ENCODE peak calls at places on chromosomes 13 and 19, in seven cellular contexts. H is SK-N-SH, U is K562, P is HepG2, E is T47D, M is H1, V is GM12878. S is an unnamed sample.

GRCh38 chr13:24083141-24083540 is 77.4 kb upstream of the SPATA13 start:
- DNase-seq in H (no peak), U (no peak), P (no peak), E (no peak), M (no peak), V (no peak), S (no peak)

GRCh38 chr13:114227528-114227927 is 7.2 kb upstream of the CDC16 start:
- DNase-seq in H (no peak), U (no peak), P (no peak), E (no peak), M (no peak), V (no peak), S (no peak)

GRCh38 chr13:41356788-41357187 is 45.7 kb downstream of the NAA16 start:
- DNase-seq in H (no peak), U (no peak), P (no peak), E (no peak), M (no peak), V (no peak), S (no peak)

GRCh38 chr19:35935911-35936737 is at the start of gene LRFN3:
- DNase-seq in H (peak), U (peak), P (peak), E (peak), M (peak), V (no peak), S (peak)

GRCh38 chr19:6393074-6393981 is at the start of gene GTF2F1:
- DNase-seq in H (peak), U (peak), P (peak), E (peak), M (peak), V (peak), S (peak)

GRCh38 chr13:46571189-46571901 is 18.4 kb downstream of the LRCH1 start:
- DNase-seq in H (no peak), U (no peak), P (peak), E (no peak), M (no peak), V (no peak), S (no peak)

GRCh38 chr19:49349567-49349966 is 12.6 kb downstream of the TEAD2 start:
- DNase-seq in H (no peak), U (no peak), P (no peak), E (no peak), M (no peak), V (no peak), S (no peak)

GRCh38 chr19:3543150-3544053 is 4.4 kb downstream of the TEKTIP1 start:
- DNase-seq in H (no peak), U (no peak), P (no peak), E (no peak), M (no peak), V (no peak), S (no peak)

GRCh38 chr13:113919761-113920160 is 54.1 kb downstream of the C13orf46 start:
- DNase-seq in H (no peak), U (no peak), P (no peak), E (no peak), M (no peak), V (no peak), S (no peak)

GRCh38 chr19:14432817-14433453 is at the start of gene PKN1:
- DNase-seq in H (peak), U (peak), P (no peak), E (peak), M (peak), V (no peak), S (no peak)

GRCh38 chr19:2240881-2241760 is 4.5 kb downstream of the SF3A2 start:
- DNase-seq in H (no peak), U (no peak), P (no peak), E (peak), M (no peak), V (no peak), S (no peak)

GRCh38 chr13:106581268-106581667 is 13.3 kb upstream of the ARGLU1 start:
- DNase-seq in H (no peak), U (no peak), P (no peak), E (no peak), M (no peak), V (no peak), S (no peak)

GRCh38 chr19:35911790-35912189 is 3.7 kb upstream of the TYROBP start:
- DNase-seq in H (no peak), U (peak), P (no peak), E (no peak), M (no peak), V (no peak), S (peak)

GRCh38 chr19:7904074-7905020 is 670 bp downstream of the MAP2K7 start:
- DNase-seq in H (peak), U (peak), P (no peak), E (peak), M (no peak), V (no peak), S (no peak)

GRCh38 chr13:110854866-110855265 is 60.0 kb downstream of the ANKRD10 start:
- DNase-seq in H (no peak), U (no peak), P (no peak), E (no peak), M (peak), V (no peak), S (no peak)

GRCh38 chr19:16136185-16137067 is 7.1 kb upstream of the HSH2D start:
- DNase-seq in H (no peak), U (no peak), P (no peak), E (peak), M (no peak), V (no peak), S (no peak)

GRCh38 chr19:33248954-33249613 is 23.4 kb upstream of the SLC7A10 start:
- DNase-seq in H (peak), U (no peak), P (peak), E (peak), M (no peak), V (no peak), S (no peak)

GRCh38 chr19:485122-485521 is 11.2 kb upstream of the MADCAM1 start:
- DNase-seq in H (no peak), U (no peak), P (no peak), E (no peak), M (no peak), V (no peak), S (no peak)

GRCh38 chr13:66618702-66619101 is 611.4 kb downstream of the PCDH9 start:
- DNase-seq in H (peak), U (no peak), P (peak), E (peak), M (no peak), V (no peak), S (peak)

GRCh38 chr19:41701401-41702075 is 6.9 kb upstream of the CEACAM5 start:
- DNase-seq in H (no peak), U (peak), P (no peak), E (peak), M (no peak), V (no peak), S (no peak)

GRCh38 chr19:45477713-45478453 is 10.1 kb downstream of the FOSB start:
- DNase-seq in H (no peak), U (peak), P (no peak), E (no peak), M (no peak), V (no peak), S (no peak)

GRCh38 chr13:51324714-51325440 is 14.6 kb upstream of the SERPINE3 start:
- DNase-seq in H (no peak), U (no peak), P (no peak), E (no peak), M (no peak), V (no peak), S (no peak)

GRCh38 chr19:2358548-2359173 is 1.4 kb upstream of the TMPRSS9 start:
- DNase-seq in H (no peak), U (no peak), P (no peak), E (no peak), M (no peak), V (no peak), S (no peak)

GRCh38 chr19:55173717-55174409 is 6.2 kb downstream of the SYT5 start:
- DNase-seq in H (peak), U (peak), P (peak), E (peak), M (peak), V (no peak), S (peak)

GRCh38 chr13:113883314-113883811 is 19.5 kb upstream of the GAS6 start:
- DNase-seq in H (no peak), U (peak), P (no peak), E (no peak), M (no peak), V (no peak), S (no peak)

GRCh38 chr19:42216653-42217521 is 590 bp downstream of the DEDD2 start:
- DNase-seq in H (peak), U (peak), P (peak), E (peak), M (peak), V (no peak), S (no peak)

GRCh38 chr19:5799247-5800241 is 5.3 kb upstream of the NRTN start:
- DNase-seq in H (peak), U (peak), P (no peak), E (no peak), M (no peak), V (no peak), S (no peak)

GRCh38 chr19:39160889-39161672 is 35.5 kb downstream of the PAK4 start:
- DNase-seq in H (no peak), U (no peak), P (no peak), E (no peak), M (no peak), V (no peak), S (no peak)

GRCh38 chr13:109152941-109153340 is 523.5 kb downstream of the MYO16 start:
- DNase-seq in H (no peak), U (no peak), P (no peak), E (no peak), M (no peak), V (no peak), S (no peak)

GRCh38 chr19:57103573-57104277 is 16.1 kb upstream of the USP29 start:
- DNase-seq in H (peak), U (peak), P (peak), E (peak), M (peak), V (peak), S (peak)

GRCh38 chr13:23695711-23696512 is 125.7 kb downstream of the TNFRSF19 start:
- DNase-seq in H (no peak), U (no peak), P (no peak), E (no peak), M (no peak), V (no peak), S (no peak)

GRCh38 chr19:1465191-1466016 is 13.6 kb downstream of the C19orf25 start:
- DNase-seq in H (no peak), U (no peak), P (no peak), E (no peak), M (peak), V (no peak), S (no peak)

GRCh38 chr19:3122512-3122870 is 13.3 kb upstream of the GNA15 start:
- DNase-seq in H (no peak), U (no peak), P (no peak), E (no peak), M (peak), V (no peak), S (no peak)

DNA sequence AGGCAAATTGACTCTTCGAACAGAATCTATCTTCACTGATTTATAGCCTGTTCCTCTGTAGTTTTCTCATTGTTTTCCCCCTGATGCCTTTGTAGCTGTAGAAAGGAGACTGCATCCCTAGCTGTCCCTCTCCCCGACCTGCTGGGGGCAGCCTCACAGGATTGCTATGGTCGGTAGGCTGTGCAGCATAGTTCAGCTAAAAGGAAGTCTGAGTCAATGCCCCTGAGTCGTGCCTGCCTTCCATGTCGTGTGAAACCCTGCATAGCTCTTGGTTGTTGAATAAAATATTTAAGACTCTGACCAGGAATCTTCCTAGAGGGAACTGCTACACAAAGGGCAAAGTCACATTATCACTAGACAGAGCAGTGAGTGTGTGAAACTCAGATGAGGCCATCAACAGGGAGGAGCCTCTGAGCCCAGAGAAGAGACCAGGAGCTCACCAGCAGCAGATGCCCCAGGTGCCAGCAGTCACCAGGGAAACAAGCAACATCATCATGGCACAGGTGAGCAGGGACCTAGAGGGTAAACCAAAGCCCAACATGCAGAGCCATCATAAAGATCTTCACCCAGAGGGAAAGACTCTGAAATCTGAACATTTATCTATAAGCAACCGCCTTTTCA is 108.4 kb upstream of the NBEA start:
- DNase-seq in H (no peak), U (no peak), P (no peak), E (no peak), M (peak), V (no peak), S (peak)
- TF ChIP-seq JUND in H (no peak), U (no peak), P (no peak), E (no peak), M (no peak), V (no peak), S (no peak)

DNA sequence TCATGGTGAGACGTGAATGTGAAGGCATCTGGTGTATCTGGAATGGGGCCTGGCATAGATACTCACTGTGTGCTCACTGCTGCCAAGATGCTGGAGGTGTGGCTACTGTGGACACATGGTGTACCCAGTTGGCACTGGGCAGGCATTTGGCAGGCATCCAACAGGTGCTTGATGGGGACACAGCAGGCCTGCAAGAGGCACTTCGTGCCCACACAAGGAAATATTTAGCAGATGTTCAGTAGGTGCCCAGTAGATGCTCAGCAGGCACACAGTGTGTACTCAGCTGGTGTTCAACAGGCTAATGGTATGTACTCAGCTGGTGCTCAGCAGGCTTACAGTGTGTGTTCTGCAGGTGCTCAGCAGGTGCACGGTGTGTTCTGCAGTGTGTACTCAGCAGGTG is 14.2 kb downstream of the CRTC1 start:
- DNase-seq in H (no peak), U (no peak), P (no peak), E (peak), M (no peak), V (no peak), S (no peak)
- TF ChIP-seq JUND in H (no peak), U (no peak), P (no peak), E (no peak), M (no peak), V (no peak), S (no peak)

GRCh38 chr13:49368688-49369087 is 75.2 kb downstream of the CAB39L start:
- DNase-seq in H (no peak), U (no peak), P (no peak), E (no peak), M (no peak), V (no peak), S (no peak)

GRCh38 chr13:49367640-49368431 is 76.0 kb downstream of the CAB39L start:
- DNase-seq in H (no peak), U (no peak), P (no peak), E (no peak), M (no peak), V (no peak), S (no peak)

GRCh38 chr13:49371943-49372636 is 71.8 kb downstream of the CAB39L start:
- DNase-seq in H (no peak), U (no peak), P (peak), E (no peak), M (no peak), V (no peak), S (no peak)

GRCh38 chr13:49370390-49370789 is 73.5 kb downstream of the CAB39L start:
- DNase-seq in H (peak), U (no peak), P (no peak), E (no peak), M (no peak), V (no peak), S (no peak)

GRCh38 chr13:49369876-49370275 is 74.0 kb downstream of the CAB39L start:
- DNase-seq in H (no peak), U (no peak), P (no peak), E (no peak), M (no peak), V (no peak), S (no peak)
- TF ChIP-seq JUND in H (no peak), U (no peak), P (no peak), E (no peak), M (no peak), V (no peak), S (no peak)

GRCh38 chr13:33676700-33677048 is 141.3 kb upstream of the RFC3 start:
- DNase-seq in H (peak), U (no peak), P (peak), E (peak), M (no peak), V (no peak), S (no peak)
- TF ChIP-seq JUND in H (no peak), U (no peak), P (no peak), E (no peak), M (no peak), V (no peak), S (no peak)

GRCh38 chr13:73268306-73268705 is 209.5 kb downstream of the KLF5 start:
- DNase-seq in H (no peak), U (no peak), P (no peak), E (no peak), M (no peak), V (no peak), S (no peak)
- TF ChIP-seq JUND in H (no peak), U (no peak), P (no peak), E (no peak), M (no peak), V (no peak), S (no peak)